ENCODE peak calls at places on chromosomes 16 and 17, in five cellular contexts. Q is NCI-H460; D is naive B cell; T is PC-3; H is stimulated activated CD4-positive, alpha-beta T cell treated with anti-CD3 and anti-CD28 coated beads, Interleukin-4, amount 100 ng/mL, for 4 hours. U is an unnamed sample.

GRCh38 chr17:29140051-29140582 is 40.1 kb downstream of the MYO18A start:
- DNase-seq in H (peak; percentile 82), Q (peak; percentile 30), T (peak; percentile 15), D (no peak), U (peak; percentile 92)

GRCh38 chr17:64095144-64095882 is 34.6 kb downstream of the ERN1 start:
- DNase-seq in D (no peak), T (peak; percentile 94), Q (no peak), H (peak; percentile 26), U (no peak)

GRCh38 chr16:53809088-53809951 is 105.4 kb downstream of the FTO start:
- DNase-seq in T (peak; percentile 75), D (no peak), H (no peak), Q (no peak), U (peak; percentile 84)

GRCh38 chr16:56985288-56985961 is 3.9 kb upstream of the NLRC5 start:
- DNase-seq in T (peak; percentile 65), D (no peak), H (no peak), Q (peak; percentile 88), U (no peak)

GRCh38 chr17:10843806-10844205 is 5.9 kb upstream of the PIRT start:
- DNase-seq in D (no peak), T (no peak), H (no peak), Q (no peak), U (peak; percentile 45)

GRCh38 chr16:71354156-71354555 is 4.4 kb upstream of the CALB2 start:
- DNase-seq in T (no peak), H (no peak), Q (no peak), D (no peak), U (no peak)

GRCh38 chr17:2975469-2975958 is 87.9 kb downstream of the OR1D5 start:
- DNase-seq in Q (peak; percentile 72), D (no peak), T (peak; percentile 74), H (no peak), U (peak; percentile 54)

GRCh38 chr16:3173892-3174617 is 13.9 kb upstream of the OR1F1 start:
- DNase-seq in Q (peak; percentile 66), D (no peak), T (peak; percentile 49), H (no peak), U (no peak)

GRCh38 chr17:45813051-45813731 is 29.1 kb downstream of the CRHR1 start:
- DNase-seq in H (no peak), Q (no peak), D (no peak), T (no peak), U (peak; percentile 63)

GRCh38 chr17:29162909-29163341 is 17.3 kb downstream of the MYO18A start:
- DNase-seq in H (no peak), D (no peak), T (no peak), Q (no peak), U (no peak)

GRCh38 chr16:66512589-66513404 is 37.1 kb downstream of the TK2 start:
- DNase-seq in T (peak; percentile 87), D (no peak), H (no peak), Q (peak; percentile 88), U (peak; percentile 74)

GRCh38 chr17:3647769-3648540 is 11.4 kb downstream of the CTNS start:
- DNase-seq in D (no peak), H (peak; percentile 21), T (peak; percentile 58), Q (peak; percentile 64), U (peak; percentile 82)

GRCh38 chr17:31231852-31232251 is 65.2 kb downstream of the OMG start:
- DNase-seq in T (no peak), Q (no peak), D (peak; percentile 9), H (no peak), U (no peak)

GRCh38 chr17:75720656-75721462 is at the start of gene ITGB4:
- DNase-seq in D (peak; percentile 43), Q (no peak), H (peak; percentile 68), T (peak; percentile 96), U (peak; percentile 49)

GRCh38 chr16:11737678-11738077 is 5.0 kb downstream of the TXNDC11 start:
- DNase-seq in H (no peak), Q (no peak), T (no peak), D (no peak), U (no peak)

GRCh38 chr16:16083421-16084156 is 134.2 kb downstream of the ABCC1 start:
- DNase-seq in T (peak; percentile 9), D (no peak), H (peak; percentile 10), Q (no peak), U (peak; percentile 25)

GRCh38 chr17:77664097-77664729 is 294.3 kb upstream of the TNRC6C start:
- DNase-seq in T (no peak), H (no peak), D (no peak), Q (no peak), U (no peak)

GRCh38 chr16:89954462-89954861 is 5.9 kb downstream of the DEF8 start:
- DNase-seq in Q (no peak), T (no peak), H (no peak), D (no peak), U (no peak)

GRCh38 chr17:36546418-36547093 is 1.8 kb downstream of the GGNBP2 start:
- DNase-seq in H (no peak), Q (no peak), T (no peak), D (no peak), U (peak; percentile 14)

GRCh38 chr17:77507116-77507885 is 366.5 kb downstream of the SEC14L1 start:
- DNase-seq in T (no peak), D (no peak), H (no peak), Q (no peak), U (no peak)

GRCh38 chr16:78742501-78743283 is 643.2 kb downstream of the WWOX start:
- DNase-seq in D (peak; percentile 58), T (no peak), H (peak; percentile 82), Q (no peak), U (no peak)

GRCh38 chr17:82489117-82489516 is 30.4 kb upstream of the FOXK2 start:
- DNase-seq in D (no peak), Q (no peak), T (no peak), H (no peak), U (peak; percentile 36)

GRCh38 chr17:29659155-29659554 is 36.4 kb upstream of the CORO6 start:
- DNase-seq in Q (no peak), H (no peak), D (no peak), T (no peak), U (no peak)

GRCh38 chr17:78252701-78253635 is 21.5 kb downstream of the TMEM235 start:
- DNase-seq in D (no peak), T (no peak), H (no peak), Q (no peak), U (no peak)

GRCh38 chr16:83365166-83365565 is 442.6 kb upstream of the HSBP1 start:
- DNase-seq in D (no peak), Q (no peak), T (no peak), H (no peak), U (no peak)

GRCh38 chr16:12317121-12317810 is 340.7 kb downstream of the SNX29 start:
- DNase-seq in D (peak; percentile 36), Q (no peak), T (no peak), H (no peak), U (no peak)

GRCh38 chr17:47802341-47803022 is 19.1 kb downstream of the OSBPL7 start:
- DNase-seq in H (peak; percentile 60), Q (peak; percentile 41), T (peak; percentile 80), D (peak; percentile 44), U (peak; percentile 53)

GRCh38 chr16:47574091-47575054 is 113.2 kb downstream of the PHKB start:
- DNase-seq in Q (no peak), D (no peak), H (peak; percentile 7), T (peak; percentile 20), U (no peak)

GRCh38 chr16:52812945-52813556 is 239.6 kb downstream of the CHD9NB start:
- DNase-seq in D (no peak), Q (no peak), H (no peak), T (peak; percentile 72), U (peak; percentile 70)

GRCh38 chr17:69819316-69820087 is 255.5 kb upstream of the KCNJ16 start:
- DNase-seq in Q (no peak), D (no peak), T (no peak), H (no peak), U (no peak)

GRCh38 chr17:32341857-32342602 is at the start of gene C17orf75:
- DNase-seq in T (peak; percentile 68), Q (peak; percentile 65), H (peak; percentile 76), D (peak; percentile 68), U (peak; percentile 84)

GRCh38 chr17:37148171-37148570 is 199.4 kb downstream of the AATF start:
- DNase-seq in H (no peak), D (no peak), T (no peak), Q (no peak), U (peak; percentile 51)

GRCh38 chr17:67139784-67140665 is 95.7 kb downstream of the CACNG1 start:
- DNase-seq in T (peak; percentile 79), Q (no peak), D (no peak), H (no peak), U (peak; percentile 34)

GRCh38 chr17:49290690-49291326 is 60.2 kb upstream of the PHOSPHO1 start:
- DNase-seq in T (peak; percentile 69), Q (peak; percentile 30), D (no peak), H (no peak), U (peak; percentile 28)

GRCh38 chr17:49496183-49496865 is 1.2 kb downstream of the NGFR start:
- DNase-seq in T (peak; percentile 54), D (peak; percentile 81), H (peak; percentile 75), Q (peak; percentile 45), U (peak; percentile 64)

U was measured in cardiac muscle cell.